ENCODE peak calls at places on chromosome 20, in five cellular contexts. P is RWPE1, V is NCI-H1417, J is left ventricle myocardium inferior, G is AG04450. E is an unnamed sample.

GRCh38 chr20:63024573-63025392 is 18.0 kb upstream of the BHLHE23 start:
- DNase-seq in G (no peak), V (no peak), P (no peak), J (peak; percentile 8), E (no peak)

GRCh38 chr20:45969712-45970634 is 2.0 kb downstream of the ZNF335 start:
- DNase-seq in G (peak; percentile 32), J (no peak), V (peak; percentile 36), P (peak; percentile 77), E (peak; percentile 62)

GRCh38 chr20:42996141-42996540 is 193.6 kb downstream of the PTPRT start:
- DNase-seq in V (no peak), P (no peak), J (no peak), G (no peak), E (no peak)

GRCh38 chr20:10369723-10370090 is 64.3 kb downstream of the MKKS start:
- DNase-seq in G (no peak), P (peak; percentile 37), J (no peak), V (no peak), E (no peak)

GRCh38 chr20:40797425-40797824 is 108.4 kb upstream of the MAFB start:
- DNase-seq in J (no peak), V (peak; percentile 22), P (peak; percentile 60), G (no peak), E (no peak)

GRCh38 chr20:46130534-46130933 is 12.4 kb downstream of the CD40 start:
- DNase-seq in J (no peak), P (no peak), G (no peak), V (peak; percentile 81), E (no peak)

GRCh38 chr20:46894971-46895905 is 595 bp downstream of the EYA2 start:
- DNase-seq in J (no peak), P (no peak), V (peak; percentile 73), G (no peak), E (peak; percentile 71)

GRCh38 chr20:46144626-46145025 is 26.5 kb downstream of the CD40 start:
- DNase-seq in P (peak; percentile 59), J (no peak), V (no peak), G (no peak), E (no peak)

GRCh38 chr20:45861157-45862075 is 4.0 kb downstream of the ZSWIM3 start:
- DNase-seq in P (no peak), J (no peak), V (peak; percentile 5), G (no peak), E (peak; percentile 66)

GRCh38 chr20:64035933-64036345 is at the start of gene C20orf204:
- DNase-seq in G (no peak), V (no peak), P (no peak), J (no peak), E (no peak)

GRCh38 chr20:43849496-43850197 is 65.0 kb upstream of the TOX2 start:
- DNase-seq in J (no peak), G (peak; percentile 29), P (peak; percentile 70), V (no peak), E (peak; percentile 57)

GRCh38 chr20:44450938-44451450 is 24.7 kb upstream of the TTPAL start:
- DNase-seq in V (no peak), J (no peak), G (no peak), P (no peak), E (no peak)

GRCh38 chr20:58542411-58543095 is 27.4 kb upstream of the APCDD1L start:
- DNase-seq in G (no peak), J (no peak), P (peak; percentile 45), V (peak; percentile 63), E (peak; percentile 9)

GRCh38 chr20:4681971-4682370 is 39.7 kb upstream of the PRND start:
- DNase-seq in V (no peak), P (peak; percentile 69), G (peak; percentile 61), J (no peak), E (no peak)

GRCh38 chr20:57440678-57441509 is 49.7 kb downstream of the RBM38 start:
- DNase-seq in J (peak; percentile 86), V (no peak), G (peak; percentile 60), P (no peak), E (peak; percentile 84)

GRCh38 chr20:45781391-45781931 is 10.2 kb downstream of the WFDC3 start:
- DNase-seq in V (no peak), G (peak; percentile 83), P (peak; percentile 97), J (no peak), E (no peak)

GRCh38 chr20:25082498-25082873 is 545 bp upstream of the VSX1 start:
- DNase-seq in J (no peak), P (no peak), G (no peak), V (no peak), E (no peak)